ENCODE peak calls at places on chromosomes 5 and 9, in seven cellular contexts. D, W, T, G, K, U and A are unnamed samples.

GRCh38 chr5:32319392-32319791 is 6.7 kb upstream of the MTMR12 start:
- DNase-seq in U (no peak), D (no peak), W (no peak), K (no peak), T (no peak), G (no peak), A (no peak)

GRCh38 chr5:134536876-134537275 is 11.4 kb downstream of the JADE2 start:
- DNase-seq in D (no peak), W (no peak), K (no peak), G (no peak), U (no peak), T (no peak), A (no peak)

GRCh38 chr5:51181495-51181894 is 201.8 kb upstream of the ISL1 start:
- DNase-seq in D (no peak), G (no peak), T (no peak), W (no peak), U (no peak), K (no peak), A (no peak)

GRCh38 chr5:160799160-160799559 is 52.9 kb downstream of the ATP10B start:
- DNase-seq in K (no peak), T (no peak), W (no peak), G (no peak), U (no peak), D (no peak), A (no peak)

GRCh38 chr9:1083325-1083913 is 33.3 kb downstream of the DMRT2 start:
- DNase-seq in W (no peak), D (no peak), G (peak), K (peak), U (no peak), T (peak), A (no peak)

GRCh38 chr5:144083185-144083584 is 87.3 kb downstream of the YIPF5 start:
- DNase-seq in D (no peak), U (no peak), W (no peak), T (no peak), G (no peak), K (no peak), A (no peak)

GRCh38 chr5:144040615-144041394 is 129.7 kb downstream of the YIPF5 start:
- DNase-seq in U (no peak), G (peak), W (no peak), K (no peak), T (no peak), D (no peak), A (no peak)

GRCh38 chr5:143182901-143183820 is 220.3 kb downstream of the NR3C1 start:
- DNase-seq in D (no peak), W (peak), G (no peak), K (peak), U (peak), T (no peak), A (no peak)

GRCh38 chr5:116764941-116765340 is 190.3 kb upstream of the SEMA6A start:
- DNase-seq in T (peak), K (no peak), D (no peak), U (no peak), G (no peak), W (no peak), A (no peak)

GRCh38 chr5:43773032-43773830 is 170.3 kb downstream of the NNT start:
- DNase-seq in D (peak), U (no peak), W (no peak), K (peak), T (peak), G (peak), A (peak)

GRCh38 chr5:122515709-122516431 is 203.8 kb downstream of the SNCAIP start:
- DNase-seq in K (peak), W (peak), T (peak), G (peak), U (peak), D (peak), A (peak)

GRCh38 chr5:107564896-107565295 is 105.8 kb downstream of the EFNA5 start:
- DNase-seq in G (peak), U (no peak), T (no peak), W (no peak), K (no peak), D (peak), A (no peak)

GRCh38 chr5:71925608-71926091 is 181.6 kb upstream of the MAP1B start:
- DNase-seq in D (no peak), T (no peak), K (peak), W (no peak), G (peak), U (no peak), A (no peak)

GRCh38 chr5:61673007-61673735 is 341.1 kb downstream of the ZSWIM6 start:
- DNase-seq in D (peak), G (peak), U (no peak), W (no peak), T (peak), K (peak), A (no peak)

GRCh38 chr5:56506586-56506985 is 273.5 kb upstream of the ANKRD55 start:
- DNase-seq in K (peak), D (no peak), U (no peak), T (no peak), W (no peak), G (peak), A (no peak)

GRCh38 chr9:14895806-14896205 is 14.4 kb downstream of the FREM1 start:
- DNase-seq in U (no peak), K (no peak), W (no peak), T (peak), D (no peak), G (peak), A (peak)

GRCh38 chr5:179974946-179975712 is 67.4 kb upstream of the TBC1D9B start:
- DNase-seq in G (peak), D (no peak), W (no peak), U (no peak), T (no peak), K (peak), A (no peak)

GRCh38 chr5:142749321-142749720 is 20.9 kb upstream of the ARHGAP26 start:
- DNase-seq in K (no peak), U (no peak), D (peak), W (no peak), G (peak), T (peak), A (no peak)

GRCh38 chr9:98732801-98733200 is 24.1 kb upstream of the GABBR2 start:
- DNase-seq in W (no peak), U (no peak), T (peak), G (no peak), D (no peak), K (no peak), A (no peak)

GRCh38 chr9:20358201-20358600 is 264.1 kb downstream of the MLLT3 start:
- DNase-seq in K (peak), D (peak), U (no peak), G (peak), W (no peak), T (peak), A (no peak)

GRCh38 chr9:115941561-115942315 is 211.9 kb upstream of the PAPPA start:
- DNase-seq in W (no peak), U (no peak), G (peak), D (no peak), K (no peak), T (peak), A (no peak)

GRCh38 chr9:15606667-15607472 is 54.0 kb downstream of the CCDC171 start:
- DNase-seq in D (no peak), W (no peak), U (no peak), T (peak), G (peak), K (peak), A (no peak)

GRCh38 chr9:134591573-134591981 is 50.0 kb upstream of the COL5A1 start:
- DNase-seq in T (no peak), W (peak), G (peak), K (no peak), D (peak), U (no peak), A (no peak)

GRCh38 chr5:32311404-32312193 is 1.1 kb downstream of the MTMR12 start:
- DNase-seq in D (no peak), U (peak), K (no peak), G (peak), W (no peak), T (no peak), A (no peak)

GRCh38 chr5:58450811-58451629 is 8.9 kb downstream of the PLK2 start:
- DNase-seq in W (no peak), G (no peak), T (no peak), D (no peak), U (no peak), K (no peak), A (no peak)

GRCh38 chr5:180370861-180371641 is 17.9 kb upstream of the GFPT2 start:
- DNase-seq in K (no peak), T (no peak), U (no peak), G (peak), W (no peak), D (no peak), A (no peak)

GRCh38 chr5:113989278-113989912 is 372.5 kb upstream of the KCNN2 start:
- DNase-seq in D (no peak), T (no peak), K (no peak), G (peak), U (no peak), W (no peak), A (no peak)

GRCh38 chr5:103259705-103260355 is 1.3 kb downstream of the MACIR start:
- DNase-seq in T (peak), W (no peak), G (peak), U (no peak), K (no peak), D (no peak), A (no peak)

GRCh38 chr9:105711867-105712266 is 17.5 kb downstream of the TMEM38B start:
- DNase-seq in G (no peak), U (no peak), T (no peak), W (no peak), K (no peak), D (no peak), A (no peak)

GRCh38 chr9:99576002-99576401 is 245.7 kb upstream of the NR4A3 start:
- DNase-seq in G (no peak), U (no peak), K (peak), D (no peak), T (no peak), W (no peak), A (no peak)

GRCh38 chr5:116579139-116579538 is 4.5 kb upstream of the SEMA6A start:
- DNase-seq in W (no peak), U (no peak), G (no peak), T (no peak), D (no peak), K (no peak), A (no peak)

GRCh38 chr5:97063276-97063675 is 79.1 kb downstream of the LIX1 start:
- DNase-seq in D (no peak), U (no peak), G (no peak), K (no peak), T (no peak), W (no peak), A (no peak)

GRCh38 chr5:74762599-74762998 is 4.3 kb downstream of the GFM2 start:
- DNase-seq in G (peak), U (no peak), K (peak), D (peak), W (no peak), T (peak), A (peak)

DNA sequence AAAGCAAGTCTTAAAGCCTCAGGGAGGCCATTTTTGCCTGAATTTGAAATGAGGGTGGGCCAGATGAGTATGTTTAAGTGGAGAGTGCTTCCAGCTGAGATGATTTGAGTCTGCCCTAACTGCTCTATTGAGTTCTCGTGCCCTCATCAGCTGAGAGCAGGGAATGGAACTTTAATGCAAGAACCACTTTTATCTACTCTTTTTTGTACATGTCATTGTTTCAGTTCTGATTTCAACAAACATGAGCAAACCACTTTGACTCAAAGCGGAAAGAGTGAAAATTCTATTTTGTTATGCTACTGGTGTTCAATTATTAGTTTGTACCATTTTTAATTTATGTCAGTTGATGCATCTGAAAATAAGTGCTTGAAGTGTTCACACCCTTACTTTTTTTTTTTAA is 35.8 kb downstream of the DCAF10 start:
- DNase-seq in K (no peak), U (no peak), D (no peak), G (no peak), T (no peak), W (no peak), A (no peak)
- TF ChIP-seq CTCF in K (no peak), U (no peak), D (no peak), G (no peak), T (no peak), W (no peak), A (no peak)

GRCh38 chr5:79133657-79134451 is 22.2 kb downstream of the BHMT start:
- DNase-seq in W (peak), G (peak), T (peak), D (peak), K (peak), U (peak), A (peak)
- H3K4me3 ChIP-seq in W (peak), G (peak), T (peak), D (peak), K (peak), U (peak), A (peak)

GRCh38 chr5:6296524-6296923 is 81.8 kb downstream of the MED10 start:
- DNase-seq in U (no peak), K (no peak), D (no peak), G (no peak), W (no peak), T (no peak), A (no peak)

GRCh38 chr5:6287136-6287535 is 91.2 kb downstream of the MED10 start:
- DNase-seq in G (no peak), K (no peak), D (no peak), W (no peak), T (no peak), U (no peak), A (no peak)

GRCh38 chr5:6286404-6286803 is 91.9 kb downstream of the MED10 start:
- DNase-seq in K (no peak), T (no peak), D (no peak), G (no peak), W (no peak), U (no peak), A (no peak)

DNA sequence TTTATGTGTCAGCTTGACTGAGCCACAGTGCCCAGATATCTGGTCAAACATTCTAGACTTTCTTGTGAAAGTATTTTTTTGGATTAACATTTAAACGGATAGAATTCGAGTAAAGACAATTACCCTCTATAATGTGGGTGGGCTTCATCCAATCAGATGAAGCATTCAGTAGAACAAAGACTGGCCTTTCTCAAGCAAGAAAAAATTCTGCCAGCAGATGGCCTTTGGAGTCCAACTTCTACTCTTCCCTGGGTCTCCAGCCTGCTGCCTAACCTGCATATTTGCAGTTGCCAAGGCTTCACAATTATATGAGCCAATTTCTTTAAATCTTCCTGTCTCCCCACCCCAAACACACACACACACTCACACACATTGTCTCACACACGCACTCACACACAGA is 86.4 kb downstream of the MED10 start:
- DNase-seq in U (no peak), D (no peak), W (no peak), K (peak), T (peak), G (no peak), A (no peak)
- TF ChIP-seq CTCF in U (no peak), D (peak), W (no peak), K (no peak), T (peak), G (peak), A (no peak)

GRCh38 chr9:96449522-96449843 is 486 bp upstream of the HABP4 start:
- DNase-seq in D (no peak), K (no peak), U (no peak), G (no peak), T (no peak), W (no peak), A (no peak)

GRCh38 chr9:96453625-96454024 is 3.7 kb downstream of the HABP4 start:
- DNase-seq in W (no peak), K (peak), U (no peak), G (peak), D (no peak), T (peak), A (no peak)

GRCh38 chr9:96449844-96450612 is at the start of gene HABP4:
- DNase-seq in U (peak), K (peak), D (peak), W (peak), T (peak), G (peak), A (no peak)

GRCh38 chr9:96448546-96449170 is 1.3 kb upstream of the HABP4 start:
- DNase-seq in U (no peak), G (no peak), D (no peak), W (no peak), T (no peak), K (no peak), A (no peak)

GRCh38 chr9:96450613-96451544 is 910 bp downstream of the HABP4 start:
- DNase-seq in D (no peak), U (peak), T (peak), K (peak), G (peak), W (peak), A (no peak)
- H3K4me3 ChIP-seq in D (peak), U (peak), T (peak), K (peak), G (peak), W (peak), A (peak)

DNA sequence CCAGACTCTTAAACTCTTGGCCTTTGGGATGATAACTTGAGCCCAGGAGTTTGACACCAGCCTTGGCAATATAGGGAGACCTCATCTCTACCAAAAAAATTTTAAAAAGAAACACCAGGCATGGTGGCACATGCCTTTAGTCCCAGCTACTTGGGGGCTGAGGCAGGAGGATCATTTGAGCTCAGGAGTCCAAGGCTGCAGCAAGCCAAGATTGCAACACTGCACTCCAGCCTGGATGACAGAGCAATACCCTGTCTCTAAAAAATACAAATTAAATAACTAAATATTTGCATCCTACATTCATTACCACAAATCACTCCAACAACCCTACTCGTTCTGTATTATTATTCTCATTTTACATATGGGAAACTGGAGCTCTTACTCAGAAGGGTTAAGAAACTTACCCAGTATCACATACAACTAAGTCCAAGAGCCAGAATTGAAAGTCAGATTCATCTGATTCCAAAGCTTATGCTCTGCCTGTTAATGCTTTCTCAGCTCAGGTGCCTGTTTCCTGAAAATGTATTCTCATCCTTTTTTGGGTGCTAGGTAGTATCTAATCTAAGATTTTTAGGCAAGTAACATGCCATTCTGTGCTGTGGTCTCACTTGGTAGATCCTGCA is 30.0 kb downstream of the PRKACG start:
- DNase-seq in W (no peak), D (no peak), U (no peak), K (no peak), T (no peak), G (no peak), A (no peak)
- TF ChIP-seq CTCF in W (no peak), D (no peak), U (no peak), K (no peak), T (no peak), G (no peak), A (no peak)

GRCh38 chr5:99320461-99320860 is 391.7 kb upstream of the CHD1 start:
- DNase-seq in G (no peak), D (no peak), T (peak), W (no peak), K (peak), U (no peak), A (no peak)

GRCh38 chr5:99315413-99316178 is 386.8 kb upstream of the CHD1 start:
- DNase-seq in U (no peak), W (no peak), T (no peak), G (no peak), K (no peak), D (no peak), A (no peak)

GRCh38 chr5:99316484-99316883 is 387.7 kb upstream of the CHD1 start:
- DNase-seq in K (no peak), W (no peak), G (no peak), U (no peak), T (no peak), D (no peak), A (no peak)

DNA sequence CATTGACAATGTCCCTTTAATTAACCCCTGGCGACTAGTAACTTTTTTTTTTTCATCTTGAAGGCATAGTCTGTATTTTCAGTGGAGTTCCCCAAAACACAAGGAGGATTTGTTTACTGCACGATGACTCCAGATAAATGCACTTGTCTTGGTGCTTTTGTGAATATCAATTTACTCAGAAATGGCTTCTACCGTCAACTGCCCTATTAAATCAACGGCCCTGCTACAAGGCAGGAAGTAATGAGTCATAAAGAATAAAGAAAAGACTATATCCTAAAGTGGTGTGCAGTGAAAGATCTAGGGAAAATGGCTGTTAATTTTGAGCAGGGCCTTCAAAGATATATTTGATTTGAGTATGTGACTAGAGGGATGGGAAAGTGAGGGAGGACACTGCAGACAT is 388.3 kb upstream of the CHD1 start:
- DNase-seq in U (no peak), W (no peak), K (no peak), T (no peak), D (no peak), G (no peak), A (no peak)
- H3K4me3 ChIP-seq in U (no peak), W (no peak), K (no peak), T (no peak), D (no peak), G (no peak), A (no peak)